ENCODE peak calls at places on chromosomes 3 and 15, in seven cellular contexts. W is fibroblast of pulmonary artery, Q is mucosa of descending colon, O is tibial artery, G is neural progenitor cell, M is hepatocyte, Y is AG04450. K is an unnamed sample.

GRCh38 chr15:70348581-70349344 is 251.0 kb upstream of the TLE3 start:
- DNase-seq in Q (peak), G (no peak), W (peak), M (no peak), Y (no peak), O (peak), K (no peak)

GRCh38 chr3:27714692-27715453 is 7.2 kb downstream of the EOMES start:
- DNase-seq in G (peak), Y (no peak), O (no peak), M (peak), Q (peak), W (no peak), K (no peak)

GRCh38 chr15:50262533-50262932 is 3.0 kb downstream of the HDC start:
- DNase-seq in M (no peak), G (no peak), Q (no peak), W (no peak), O (no peak), Y (no peak), K (no peak)

GRCh38 chr3:77690284-77690869 is 650.5 kb downstream of the ROBO2 start:
- DNase-seq in Y (no peak), O (no peak), Q (no peak), G (no peak), M (no peak), W (no peak), K (no peak)

GRCh38 chr3:150462108-150462507 is 54.0 kb downstream of the TSC22D2 start:
- DNase-seq in Q (no peak), M (no peak), W (no peak), G (no peak), O (no peak), Y (no peak), K (no peak)

GRCh38 chr3:25548836-25549235 is 115.9 kb downstream of the TOP2B start:
- DNase-seq in O (no peak), G (no peak), Y (no peak), W (peak), Q (no peak), M (no peak), K (no peak)

GRCh38 chr15:48868549-48868948 is 9.4 kb upstream of the EID1 start:
- DNase-seq in W (peak), M (no peak), O (no peak), Q (no peak), Y (no peak), G (no peak), K (no peak)

GRCh38 chr3:150059241-150059640 is 88.5 kb upstream of the PFN2 start:
- DNase-seq in Q (no peak), O (no peak), W (no peak), Y (no peak), G (no peak), M (no peak), K (no peak)

GRCh38 chr3:81910244-81910852 is 148.9 kb upstream of the GBE1 start:
- DNase-seq in Y (no peak), W (peak), G (peak), Q (peak), O (no peak), M (peak), K (no peak)

GRCh38 chr15:60155661-60156060 is 151.6 kb downstream of the FOXB1 start:
- DNase-seq in G (no peak), O (no peak), Y (no peak), M (no peak), Q (no peak), W (peak), K (peak)

GRCh38 chr3:195209836-195210551 is 61.0 kb downstream of the XXYLT1 start:
- DNase-seq in W (peak), M (peak), Y (no peak), O (peak), G (no peak), Q (peak), K (no peak)

GRCh38 chr3:60555704-60556340 is 695.4 kb downstream of the FHIT start:
- DNase-seq in Y (peak), M (no peak), Q (no peak), G (peak), O (no peak), W (no peak), K (peak)

GRCh38 chr3:53084310-53085001 is 38.6 kb upstream of the SFMBT1 start:
- DNase-seq in O (no peak), G (no peak), Y (no peak), W (no peak), M (peak), Q (no peak), K (no peak)

GRCh38 chr3:126274735-126275734 is 82.2 kb downstream of the KLF15 start:
- DNase-seq in G (no peak), W (no peak), Q (no peak), O (no peak), Y (no peak), M (no peak), K (no peak)

GRCh38 chr15:79218588-79219200 is 63.8 kb upstream of the ANKRD34C start:
- DNase-seq in M (no peak), G (no peak), W (peak), Y (no peak), O (no peak), Q (no peak), K (no peak)

GRCh38 chr3:134054231-134054630 is 24.5 kb upstream of the SLCO2A1 start:
- DNase-seq in Y (no peak), G (no peak), Q (no peak), W (peak), O (peak), M (no peak), K (no peak)

GRCh38 chr3:147652682-147653081 is 243.5 kb downstream of the ZIC1 start:
- DNase-seq in W (no peak), M (no peak), O (no peak), G (no peak), Q (no peak), Y (no peak), K (no peak)

GRCh38 chr15:61339526-61339925 is 110.4 kb upstream of the RORA start:
- DNase-seq in G (no peak), M (no peak), Y (no peak), W (no peak), Q (no peak), O (no peak), K (no peak)

GRCh38 chr15:75620776-75621536 is 4.6 kb downstream of the SNUPN start:
- DNase-seq in M (peak), G (no peak), Y (peak), Q (peak), O (peak), W (peak), K (no peak)

GRCh38 chr3:177597325-177598109 is 400.2 kb upstream of the TBL1XR1 start:
- DNase-seq in O (peak), W (peak), G (no peak), M (peak), Y (no peak), Q (peak), K (no peak)

DNA sequence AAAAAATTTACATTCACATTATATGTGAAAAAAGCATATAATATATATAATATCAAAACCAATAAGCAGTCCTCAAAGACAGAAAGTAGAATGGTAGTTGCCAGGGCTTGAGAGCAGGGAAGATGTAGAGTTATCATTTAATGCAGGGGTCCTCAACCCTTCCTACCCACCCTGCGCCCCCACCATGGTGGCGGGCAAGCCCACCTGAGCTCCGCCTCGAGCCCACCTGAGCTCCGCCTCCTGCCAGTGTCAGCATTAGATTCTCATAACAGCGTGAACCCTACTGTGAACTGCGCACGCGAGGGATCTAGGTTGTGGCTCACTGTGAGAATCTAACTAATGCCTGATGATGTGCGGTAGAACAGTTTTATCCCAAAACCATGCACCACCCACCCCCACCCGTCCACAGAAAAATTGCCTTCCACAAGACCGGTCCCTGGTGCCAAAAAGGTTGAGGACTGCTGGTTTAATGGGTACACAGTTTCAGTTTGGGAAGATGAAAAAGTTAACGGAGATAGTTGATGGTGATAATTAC is 3.0 kb downstream of the TRIM59 start:
- DNase-seq in M (no peak), W (no peak), Y (no peak), G (no peak), Q (no peak), O (no peak), K (no peak)
- H3K4me3 ChIP-seq in M (no peak), W (no peak), Y (peak), G (peak), Q (no peak), O (no peak), K (no peak)

GRCh38 chr3:188978772-188979171 is 193.0 kb upstream of the TPRG1 start:
- DNase-seq in O (peak), M (peak), W (peak), Y (peak), Q (peak), G (no peak), K (no peak)
- H3K4me3 ChIP-seq in O (no peak), M (no peak), W (no peak), Y (no peak), Q (no peak), G (no peak), K (no peak)

DNA sequence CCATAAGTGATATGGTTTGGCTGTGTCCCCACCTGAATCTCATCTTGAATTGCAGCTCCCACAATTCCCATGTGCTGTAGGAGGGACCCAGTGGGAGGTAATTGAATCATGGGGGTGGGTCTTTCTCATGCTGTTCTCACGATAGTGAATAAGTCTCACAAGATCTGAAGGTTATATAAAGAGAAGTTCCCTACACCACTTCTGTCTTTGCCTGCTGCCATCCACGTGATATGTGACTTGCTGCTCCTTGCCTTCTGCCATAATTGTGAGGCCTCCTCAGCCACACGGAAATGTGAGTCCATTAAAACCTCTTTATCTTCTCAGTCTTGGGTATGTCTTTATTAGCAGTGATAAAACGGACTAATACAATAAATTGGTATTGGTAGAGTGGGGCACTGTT is 75.0 kb upstream of the CADPS start:
- DNase-seq in Q (no peak), W (no peak), M (no peak), G (no peak), O (no peak), Y (no peak), K (no peak)
- H3K4me3 ChIP-seq in Q (no peak), W (no peak), M (no peak), G (no peak), O (no peak), Y (no peak), K (no peak)

DNA sequence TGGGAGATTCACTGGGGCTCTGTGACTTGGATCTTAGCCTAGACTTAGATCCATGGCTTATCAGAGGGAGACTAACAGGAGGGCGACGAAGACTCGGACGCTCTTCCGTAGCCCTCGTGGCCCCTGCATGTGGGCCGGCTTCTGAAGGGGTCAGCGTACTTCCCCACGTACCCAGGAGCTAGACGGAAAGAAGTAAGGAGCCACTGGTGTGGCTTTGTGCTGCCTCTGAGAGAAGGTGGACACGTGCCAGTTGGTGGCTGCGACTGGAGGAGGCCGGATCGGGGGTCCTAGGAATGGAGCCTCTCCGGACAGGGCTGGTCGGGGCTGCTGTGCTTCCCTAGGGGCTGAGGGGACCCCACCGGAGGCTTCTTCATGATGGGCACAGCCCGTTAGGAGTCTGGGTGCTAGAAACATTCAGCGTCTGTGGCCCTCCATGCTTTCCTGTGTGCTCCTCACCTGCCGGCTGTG is 1.0 kb downstream of the NRROS start:
- DNase-seq in Q (no peak), G (no peak), M (no peak), W (no peak), Y (no peak), O (no peak), K (no peak)
- H3K4me3 ChIP-seq in Q (no peak), G (no peak), M (no peak), W (no peak), Y (no peak), O (peak), K (peak)

K was measured in GM12864.